ENCODE peak calls at places on chromosomes 12 and 14, in seven cellular contexts. S, G, E, D, Z, R and B are unnamed samples.

GRCh38 chr14:92729632-92730358 is 18.6 kb downstream of the LGMN start:
- DNase-seq in S (no peak), D (no peak), E (no peak), R (no peak), G (no peak), Z (no peak), B (no peak)

GRCh38 chr12:112855375-112855774 is 51.4 kb upstream of the OAS1 start:
- DNase-seq in S (peak), E (no peak), Z (peak), G (peak), R (no peak), D (no peak), B (no peak)

GRCh38 chr12:62128186-62128965 is 131.8 kb upstream of the USP15 start:
- DNase-seq in G (no peak), S (no peak), E (no peak), Z (no peak), R (no peak), D (no peak), B (no peak)

GRCh38 chr14:72876021-72876709 is 17.7 kb downstream of the DPF3 start:
- DNase-seq in Z (no peak), D (no peak), S (no peak), G (no peak), R (no peak), E (no peak), B (no peak)

GRCh38 chr12:103422328-103422727 is 73.4 kb downstream of the C12orf42 start:
- DNase-seq in Z (no peak), R (no peak), G (no peak), S (no peak), D (no peak), E (no peak), B (no peak)

GRCh38 chr14:61406198-61406597 is 84.8 kb downstream of the PRKCH start:
- DNase-seq in E (no peak), S (no peak), G (peak), Z (no peak), D (no peak), R (no peak), B (no peak)

GRCh38 chr12:57771873-57772428 is at the start of gene METTL1:
- DNase-seq in E (peak), Z (peak), D (peak), S (peak), R (peak), G (peak), B (peak)

GRCh38 chr14:105418269-105419054 is 1.2 kb upstream of the MTA1 start:
- DNase-seq in G (no peak), S (no peak), R (no peak), D (no peak), Z (no peak), E (no peak), B (no peak)

GRCh38 chr14:92846162-92846897 is 52.2 kb downstream of the GOLGA5 start:
- DNase-seq in Z (peak), G (no peak), D (no peak), E (no peak), S (no peak), R (peak), B (peak)

GRCh38 chr12:90868626-90869025 is 86.3 kb downstream of the CCER1 start:
- DNase-seq in D (no peak), G (no peak), R (no peak), E (no peak), Z (no peak), S (no peak), B (no peak)

GRCh38 chr12:127893875-127894635 is 372.9 kb upstream of the TMEM132C start:
- DNase-seq in S (no peak), R (no peak), G (no peak), Z (no peak), D (peak), E (no peak), B (no peak)

GRCh38 chr12:6998708-6999451 is 19.4 kb downstream of the LPCAT3 start:
- DNase-seq in D (no peak), E (no peak), Z (no peak), G (no peak), S (peak), R (no peak), B (no peak)

GRCh38 chr14:30966415-30967363 is 58.8 kb upstream of the AP4S1 start:
- DNase-seq in D (no peak), Z (peak), G (no peak), E (no peak), S (no peak), R (no peak), B (no peak)

GRCh38 chr14:76034566-76034965 is 49.0 kb downstream of the IFT43 start:
- DNase-seq in G (no peak), R (no peak), Z (no peak), D (peak), S (no peak), E (no peak), B (no peak)

GRCh38 chr14:54669759-54670630 is 103.1 kb downstream of the SAMD4A start:
- DNase-seq in G (no peak), Z (no peak), D (no peak), S (no peak), E (no peak), R (no peak), B (no peak)

GRCh38 chr14:75046899-75047298 is 4.4 kb downstream of the MLH3 start:
- DNase-seq in E (no peak), R (no peak), S (no peak), G (no peak), D (no peak), Z (no peak), B (no peak)

GRCh38 chr14:99234982-99235491 is 37.0 kb downstream of the BCL11B start:
- DNase-seq in Z (no peak), G (no peak), E (no peak), R (no peak), S (no peak), D (peak), B (no peak)

GRCh38 chr12:50215033-50215432 is 47.9 kb upstream of the CERS5 start:
- DNase-seq in R (no peak), E (no peak), S (no peak), G (no peak), Z (no peak), D (no peak), B (no peak)

GRCh38 chr12:6333029-6333428 is 8.8 kb downstream of the TNFRSF1A start:
- DNase-seq in Z (no peak), D (no peak), S (no peak), R (no peak), G (no peak), E (no peak), B (no peak)

GRCh38 chr12:128947199-128947598 is 93.9 kb downstream of the GLT1D1 start:
- DNase-seq in Z (no peak), S (no peak), E (no peak), D (no peak), R (no peak), G (no peak), B (no peak)

GRCh38 chr12:124493809-124494750 is 73.3 kb downstream of the NCOR2 start:
- DNase-seq in R (peak), D (no peak), E (peak), S (no peak), Z (no peak), G (no peak), B (peak)

GRCh38 chr12:2520722-2521246 is 274.0 kb upstream of the FKBP4 start:
- DNase-seq in G (no peak), R (no peak), Z (no peak), S (no peak), E (no peak), D (no peak), B (no peak)

GRCh38 chr12:79547044-79547734 is 143.6 kb downstream of the PAWR start:
- DNase-seq in D (peak), E (no peak), R (no peak), G (no peak), S (peak), Z (no peak), B (no peak)

GRCh38 chr14:68853749-68854148 is 60.9 kb upstream of the ZFP36L1 start:
- DNase-seq in E (no peak), Z (no peak), D (peak), G (no peak), R (no peak), S (no peak), B (no peak)

DNA sequence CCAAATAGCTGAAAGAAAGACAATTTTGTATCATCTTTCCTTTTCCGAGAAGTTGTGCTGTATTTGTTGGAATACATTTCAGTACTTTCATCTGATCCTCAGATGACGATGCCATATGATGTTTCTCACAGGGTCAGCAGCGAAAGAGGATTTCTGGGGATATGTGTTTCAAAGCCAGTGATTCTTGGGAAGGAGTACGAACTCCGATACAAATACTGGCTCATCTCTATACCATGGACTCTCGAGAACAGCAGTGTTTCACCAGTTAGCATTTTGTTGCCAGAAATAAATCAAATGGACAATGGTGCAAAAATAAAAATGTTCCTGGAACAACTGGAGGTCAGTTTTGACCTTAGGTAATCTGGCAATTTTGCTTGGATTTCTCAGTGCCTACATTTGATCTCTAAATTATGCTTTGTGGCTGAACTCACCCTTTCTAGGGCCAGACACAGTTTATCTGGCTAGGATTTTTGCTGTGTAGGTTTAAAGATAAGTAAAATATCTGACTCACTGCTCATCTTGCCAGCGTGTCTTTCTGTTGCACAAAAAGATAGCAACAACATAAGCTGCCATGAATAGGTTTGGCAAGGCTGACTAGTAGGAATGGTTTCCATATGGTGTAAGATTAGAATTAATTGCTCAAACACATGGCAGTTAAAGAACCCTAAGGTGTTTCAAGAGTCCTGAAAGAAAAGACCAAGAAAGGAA is 11.0 kb upstream of the MGP start:
- DNase-seq in E (no peak), Z (peak), R (no peak), S (no peak), D (no peak), G (no peak), B (no peak)
- TF ChIP-seq TAF1 in E (no peak), Z (no peak), R (no peak), S (no peak), D (no peak), G (no peak), B (no peak)

DNA sequence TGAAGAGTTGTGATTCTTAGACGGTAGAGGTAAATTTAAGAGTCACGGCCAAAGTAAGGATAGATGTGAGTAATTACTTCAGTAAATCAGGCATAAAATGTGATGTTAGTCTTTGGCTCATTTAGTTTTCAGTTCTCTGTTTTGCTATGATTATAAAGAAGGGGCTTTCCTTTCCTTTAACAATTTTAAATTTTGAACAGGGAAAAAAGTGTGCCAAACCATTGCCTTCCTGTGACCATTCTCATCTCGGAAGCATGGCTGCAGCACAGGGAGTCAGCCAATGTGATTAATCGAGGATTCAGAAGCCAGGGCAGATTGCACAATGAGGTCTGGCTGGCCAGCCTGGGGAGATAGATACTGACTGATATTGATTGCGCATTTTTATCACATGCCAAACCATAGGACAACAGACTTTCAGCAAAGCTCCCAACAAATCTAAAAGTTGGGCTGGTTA is 480.2 kb upstream of the PRICKLE1 start:
- DNase-seq in E (no peak), G (no peak), Z (no peak), D (no peak), S (no peak), R (peak), B (no peak)
- TF ChIP-seq TAF1 in E (no peak), G (no peak), Z (no peak), D (no peak), S (no peak), R (no peak), B (no peak)

DNA sequence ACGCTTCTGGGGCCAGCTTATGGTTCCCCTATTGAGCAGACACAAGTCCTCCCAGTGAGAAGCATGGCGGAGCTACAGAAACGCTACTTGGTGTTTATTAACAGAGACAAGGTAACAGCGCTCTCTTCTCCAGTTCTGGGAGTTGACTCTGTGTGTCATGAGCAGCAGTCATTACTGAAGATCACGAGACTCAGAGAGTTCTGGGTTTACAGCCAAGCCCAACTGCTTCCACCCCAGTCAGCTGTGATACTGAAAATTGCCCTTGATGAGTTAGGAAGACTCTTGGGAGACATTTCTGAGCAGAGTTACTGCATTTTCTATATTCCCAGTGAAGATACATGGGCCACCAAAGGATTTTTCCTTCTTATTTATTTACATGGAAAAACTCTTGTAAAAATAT is 48.6 kb downstream of the CFAP251 start:
- DNase-seq in G (no peak), D (no peak), Z (no peak), R (no peak), S (no peak), E (no peak), B (no peak)
- TF ChIP-seq TAF1 in G (no peak), D (no peak), Z (no peak), R (no peak), S (no peak), E (no peak), B (no peak)

GRCh38 chr12:71941174-71941573 is 2.5 kb downstream of the TPH2 start:
- DNase-seq in Z (no peak), G (no peak), E (no peak), R (no peak), D (no peak), S (no peak), B (no peak)

GRCh38 chr12:71938728-71939385 is at the start of gene TPH2:
- DNase-seq in G (peak), E (peak), Z (peak), R (no peak), S (peak), D (peak), B (peak)

DNA sequence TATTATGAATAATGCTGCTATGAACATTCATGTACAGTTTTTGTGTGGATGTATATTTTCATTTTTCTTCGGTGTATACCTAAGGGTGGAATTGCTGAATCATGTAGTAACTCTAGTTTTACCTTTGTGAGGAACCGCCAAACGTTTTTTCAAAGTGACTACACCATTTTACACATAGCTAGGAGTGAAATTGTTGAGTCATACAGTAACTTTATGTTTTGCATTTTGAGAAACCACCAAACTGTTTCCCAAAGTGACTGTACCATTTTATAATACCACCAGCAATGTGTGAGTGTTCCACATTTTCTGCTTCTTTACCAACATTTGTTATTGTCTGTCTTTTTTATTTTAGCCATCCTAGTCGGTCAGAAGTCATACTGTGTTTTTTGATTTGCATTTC is 3.1 kb upstream of the TPH2 start:
- DNase-seq in Z (no peak), G (no peak), R (peak), E (no peak), S (no peak), D (no peak), B (no peak)
- TF ChIP-seq TAF1 in Z (no peak), G (no peak), R (no peak), E (no peak), S (no peak), D (no peak), B (no peak)

DNA sequence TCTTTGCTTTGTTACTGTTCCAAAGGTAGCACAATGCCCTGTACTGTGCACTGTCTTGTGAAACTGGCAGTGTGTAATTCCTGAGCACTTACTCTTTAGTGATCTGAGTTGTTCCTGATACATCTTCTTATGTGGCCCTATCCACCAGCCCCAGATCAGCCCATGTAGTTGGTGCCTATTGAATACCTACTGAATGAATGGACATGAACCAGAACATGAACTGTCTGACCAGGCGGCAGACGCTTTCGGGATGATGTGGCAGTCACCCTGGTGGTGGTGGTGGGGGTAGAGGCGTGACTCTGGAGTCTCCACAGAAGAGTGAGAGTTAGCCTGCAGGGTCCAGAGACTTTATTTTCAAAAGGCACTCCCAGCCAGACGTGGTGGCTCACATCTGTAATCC is 46.6 kb upstream of the PAPOLA start:
- DNase-seq in D (no peak), G (no peak), Z (no peak), S (no peak), R (no peak), E (no peak), B (no peak)
- TF ChIP-seq TAF1 in D (no peak), G (no peak), Z (no peak), S (no peak), R (no peak), E (no peak), B (no peak)

GRCh38 chr12:14442221-14442881 is 76.9 kb downstream of the ATF7IP start:
- DNase-seq in G (no peak), S (no peak), Z (no peak), R (no peak), D (no peak), E (no peak), B (no peak)
- TF ChIP-seq TAF1 in G (no peak), S (no peak), Z (no peak), R (no peak), D (no peak), E (no peak), B (no peak)